ENCODE peak calls at places on chromosomes 5 and 9, in six cellular contexts. S is PC-3, K is endothelial cell of umbilical vein, X is neural progenitor cell, J is A673, T is HCT116. G is an unnamed sample.
A peak's percentile ranks its signal among the peaks of the same experiment; 100 is the strongest.

GRCh38 chr5:180915924-180916323 is 17.0 kb downstream of the BTNL8 start:
- DNase-seq in X (no peak), K (no peak), S (peak; percentile 63), J (no peak), T (no peak), G (no peak)

GRCh38 chr9:91690540-91691249 is 259.3 kb downstream of the ROR2 start:
- DNase-seq in J (no peak), X (no peak), S (no peak), T (no peak), K (peak; percentile 26), G (peak; percentile 23)

GRCh38 chr5:96175090-96175489 is 213.4 kb upstream of the ELL2 start:
- DNase-seq in X (no peak), S (peak; percentile 43), T (peak; percentile 33), J (peak; percentile 22), K (peak; percentile 34), G (peak; percentile 41)

GRCh38 chr5:30103056-30104020 is 1090.1 kb upstream of the CDH6 start:
- DNase-seq in T (no peak), J (peak; percentile 60), K (no peak), S (peak; percentile 82), X (no peak), G (no peak)

GRCh38 chr9:90007516-90008430 is 403.0 kb downstream of the GADD45G start:
- DNase-seq in X (no peak), K (no peak), T (no peak), J (no peak), S (no peak), G (peak; percentile 77)

GRCh38 chr9:106916491-106917235 is 53.7 kb downstream of the ZNF462 start:
- DNase-seq in S (peak; percentile 96), T (peak; percentile 80), K (peak; percentile 89), J (peak; percentile 21), X (no peak), G (peak; percentile 79)

GRCh38 chr9:109286571-109286977 is 34.3 kb downstream of the EPB41L4B start:
- DNase-seq in T (no peak), X (no peak), K (no peak), J (no peak), S (peak; percentile 93), G (peak; percentile 89)

GRCh38 chr5:34648039-34648438 is 8.1 kb upstream of the RAI14 start:
- DNase-seq in X (no peak), J (no peak), T (no peak), K (no peak), S (no peak), G (no peak)

GRCh38 chr5:54524704-54525103 is 7.1 kb downstream of the SNX18 start:
- DNase-seq in X (no peak), K (peak; percentile 32), T (no peak), J (no peak), S (no peak), G (peak; percentile 39)

GRCh38 chr9:69276775-69277174 is 48.2 kb upstream of the ENTREP1 start:
- DNase-seq in S (no peak), K (no peak), J (peak; percentile 27), X (no peak), T (no peak), G (no peak)

GRCh38 chr9:133770076-133770777 is 32.1 kb upstream of the SARDH start:
- DNase-seq in K (no peak), T (no peak), X (no peak), S (no peak), J (no peak), G (no peak)

GRCh38 chr9:137793196-137793841 is 84.3 kb upstream of the CACNA1B start:
- DNase-seq in T (no peak), J (no peak), X (no peak), S (no peak), K (no peak), G (no peak)

GRCh38 chr9:75120661-75121060 is 32.3 kb downstream of the OSTF1 start:
- DNase-seq in X (no peak), K (no peak), J (no peak), S (no peak), T (no peak), G (no peak)

GRCh38 chr5:60722416-60722815 is 22.4 kb upstream of the DEPDC1B start:
- DNase-seq in S (no peak), J (no peak), K (no peak), X (no peak), T (no peak), G (no peak)

GRCh38 chr9:118652935-118653334 is 716.3 kb downstream of the BRINP1 start:
- DNase-seq in X (no peak), S (no peak), J (no peak), T (no peak), K (no peak), G (no peak)

GRCh38 chr5:96562614-96563013 is 99.6 kb upstream of the CAST start:
- DNase-seq in S (peak; percentile 43), T (no peak), K (peak; percentile 80), X (no peak), J (peak; percentile 26), G (peak; percentile 62)

GRCh38 chr9:132597073-132597775 is 14.8 kb downstream of the BARHL1 start:
- DNase-seq in X (no peak), J (no peak), K (no peak), S (no peak), T (no peak), G (no peak)

GRCh38 chr5:150783422-150783928 is 4.9 kb downstream of the SMIM3 start:
- DNase-seq in X (no peak), S (peak; percentile 97), J (peak; percentile 93), T (peak; percentile 83), K (peak; percentile 81), G (peak; percentile 96)

GRCh38 chr5:84255318-84255717 is 129.4 kb downstream of the EDIL3 start:
- DNase-seq in T (peak; percentile 47), K (peak; percentile 31), S (peak; percentile 67), X (peak; percentile 20), J (peak; percentile 22), G (peak; percentile 74)

GRCh38 chr9:16521868-16522381 is 348.5 kb downstream of the BNC2 start:
- DNase-seq in X (no peak), T (no peak), J (no peak), S (peak; percentile 84), K (peak; percentile 71), G (peak; percentile 88)

GRCh38 chr5:36724429-36725332 is 118.3 kb downstream of the SLC1A3 start:
- DNase-seq in K (no peak), X (no peak), J (peak; percentile 52), S (peak; percentile 14), T (no peak), G (no peak)

GRCh38 chr5:35374584-35374983 is 144.3 kb upstream of the PRLR start:
- DNase-seq in T (no peak), S (no peak), K (no peak), J (no peak), X (peak; percentile 38), G (no peak)

GRCh38 chr5:174229640-174230350 is 184.3 kb downstream of the NSG2 start:
- DNase-seq in K (no peak), S (peak; percentile 20), X (no peak), T (no peak), J (peak; percentile 4), G (peak; percentile 16)

DNA sequence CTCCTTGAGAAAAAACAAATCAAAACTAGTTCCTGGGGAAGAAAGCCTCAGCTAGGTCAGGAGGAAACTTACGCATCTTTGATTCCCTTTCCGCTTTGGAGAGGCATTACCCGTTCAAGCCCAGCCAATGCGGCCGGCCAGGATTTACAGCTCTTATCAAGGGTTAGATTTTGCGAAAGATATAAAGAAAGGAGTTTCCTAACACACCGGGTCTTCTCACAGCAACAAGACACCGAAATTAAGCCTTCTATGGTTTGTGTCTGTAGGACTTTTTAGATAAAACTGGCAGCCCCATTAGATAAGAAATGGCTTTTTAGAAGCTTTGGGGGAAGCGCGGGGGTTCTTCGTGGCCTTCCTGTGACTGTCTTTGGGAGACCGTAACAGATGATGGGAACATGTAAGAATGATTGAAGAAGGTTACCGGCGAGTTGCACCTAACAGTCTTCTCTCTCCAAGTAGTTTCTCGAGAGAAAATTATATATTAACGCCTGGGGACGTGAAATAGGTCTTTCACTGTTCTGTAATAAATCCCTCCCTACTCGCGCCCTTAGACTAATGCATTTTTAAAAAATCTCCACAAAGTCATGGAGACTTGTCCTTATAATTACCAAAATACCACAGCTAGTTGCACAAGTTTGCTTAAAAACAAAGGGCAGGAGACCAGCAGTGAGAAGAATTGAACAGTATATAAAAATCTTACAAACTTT is 1.3 kb upstream of the ISL1 start:
- DNase-seq in K (peak; percentile 50), S (no peak), T (no peak), J (no peak), X (no peak), G (no peak)
- TF ChIP-seq EZH2 in K (no peak), S (no peak), T (no peak), J (no peak), X (peak; percentile 88), G (peak; percentile 39)

GRCh38 chr5:100900796-100901731 is 2.0 kb downstream of the ST8SIA4 start:
- DNase-seq in K (peak; percentile 91), X (peak; percentile 78), S (peak; percentile 68), T (no peak), J (peak; percentile 71), G (peak; percentile 74)
- TF ChIP-seq EZH2 in K (no peak), X (no peak), S (no peak), T (no peak), J (no peak), G (peak; percentile 28)

GRCh38 chr5:129903466-129904101 is 681 bp upstream of the CHSY3 start:
- DNase-seq in K (no peak), J (no peak), T (no peak), S (no peak), X (peak; percentile 33), G (no peak)
- TF ChIP-seq EZH2 in K (no peak), J (no peak), T (no peak), S (no peak), X (no peak), G (no peak)

DNA sequence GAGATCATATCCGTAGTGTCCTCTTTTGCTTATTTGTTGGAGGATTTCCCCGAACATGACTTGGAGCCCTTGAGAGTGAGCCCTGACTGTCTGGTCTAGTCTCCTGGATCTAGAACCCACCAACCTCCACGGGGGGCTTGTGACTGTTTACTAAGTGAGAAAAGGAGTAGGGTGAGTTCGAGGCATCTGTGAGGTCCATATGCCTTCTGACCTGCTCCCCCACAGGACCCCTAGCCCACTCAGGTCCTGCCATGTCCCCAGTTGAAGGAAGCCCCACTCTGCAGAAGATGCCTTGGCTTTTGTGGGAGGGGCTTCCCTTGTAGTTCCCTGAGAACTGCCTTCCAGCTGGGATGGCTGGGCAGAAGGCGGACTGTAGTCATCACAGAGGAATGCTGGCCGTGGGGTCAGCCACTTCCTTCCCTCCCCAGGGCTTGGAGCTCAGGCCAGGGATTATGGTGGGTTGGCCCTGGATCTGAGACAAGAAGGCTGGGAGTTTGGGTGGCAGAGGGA is 7.0 kb upstream of the IRF1 start:
- DNase-seq in K (peak; percentile 90), X (no peak), S (peak; percentile 86), J (no peak), T (no peak), G (peak; percentile 97)
- TF ChIP-seq EZH2 in K (no peak), X (no peak), S (no peak), J (no peak), T (no peak), G (no peak)

DNA sequence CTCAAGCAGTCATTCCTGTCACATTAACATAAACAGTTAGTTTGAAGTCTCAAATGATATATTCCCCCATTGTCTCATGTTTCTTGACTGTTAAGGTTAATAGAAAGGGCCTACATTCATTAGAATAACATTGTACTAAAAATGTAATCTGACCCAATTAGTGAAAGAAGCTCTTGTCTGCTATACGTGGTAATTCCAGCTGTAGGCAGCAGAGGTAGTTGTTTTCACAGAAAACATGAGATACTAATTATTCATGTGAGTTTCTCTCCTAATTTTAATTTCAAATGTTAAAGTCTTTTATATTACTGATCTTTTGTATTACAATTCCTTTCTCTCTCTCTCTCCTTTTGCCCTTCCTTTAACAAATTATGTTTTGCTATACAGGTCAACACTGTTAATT is 26.0 kb upstream of the AP3B1 start:
- DNase-seq in J (peak; percentile 48), X (peak; percentile 42), K (peak; percentile 66), S (peak; percentile 42), T (peak; percentile 19), G (peak; percentile 64)
- TF ChIP-seq EZH2 in J (no peak), X (no peak), K (no peak), S (no peak), T (no peak), G (no peak)

GRCh38 chr9:112555844-112556482 is 69.3 kb downstream of the KIAA1958 start:
- DNase-seq in K (no peak), X (no peak), S (peak; percentile 32), J (no peak), T (no peak), G (no peak)
- TF ChIP-seq EZH2 in K (no peak), X (no peak), S (no peak), J (no peak), T (no peak), G (no peak)